ENCODE peak calls at places on chromosomes 13 and 19, in four cellular contexts. L is tibial artery; V is CD8-positive, alpha-beta memory T cell; H is body of pancreas. C is an unnamed sample. For H3K4me1, the result is how much of the 10 kb centered on the place peaks cover.

GRCh38 chr19:8161135-8161646 is 11.8 kb upstream of the FBN3 start:
- DNase-seq in L (no peak), V (no peak), H (peak), C (no peak)

GRCh38 chr19:50952890-50953289 is at the start of gene KLK5:
- DNase-seq in L (no peak), V (no peak), H (no peak), C (no peak)

GRCh38 chr19:7618771-7619510 is 10.4 kb downstream of the XAB2 start:
- DNase-seq in L (no peak), V (no peak), H (peak), C (peak)

GRCh38 chr19:45424191-45425058 is 708 bp upstream of the ERCC1 start:
- DNase-seq in L (peak), V (peak), H (peak), C (peak)

GRCh38 chr13:75446874-75447273 is 35.1 kb downstream of the TBC1D4 start:
- DNase-seq in L (no peak), V (no peak), H (no peak), C (no peak)

GRCh38 chr19:18596752-18597157 is 8.2 kb downstream of the REX1BD start:
- DNase-seq in L (peak), V (no peak), H (peak), C (no peak)

GRCh38 chr19:40908981-40909380 is 26.9 kb upstream of the CYP2A7 start:
- DNase-seq in L (no peak), V (peak), H (peak), C (no peak)

GRCh38 chr13:106156468-106156867 is 379.0 kb downstream of the EFNB2 start:
- DNase-seq in L (no peak), V (no peak), H (no peak), C (no peak)

GRCh38 chr13:99178636-99179035 is 22.0 kb upstream of the UBAC2 start:
- DNase-seq in L (no peak), V (no peak), H (no peak), C (no peak)

GRCh38 chr13:23871616-23872220 is 17.5 kb downstream of the MIPEP start:
- DNase-seq in L (no peak), V (no peak), H (no peak), C (no peak)

DNA sequence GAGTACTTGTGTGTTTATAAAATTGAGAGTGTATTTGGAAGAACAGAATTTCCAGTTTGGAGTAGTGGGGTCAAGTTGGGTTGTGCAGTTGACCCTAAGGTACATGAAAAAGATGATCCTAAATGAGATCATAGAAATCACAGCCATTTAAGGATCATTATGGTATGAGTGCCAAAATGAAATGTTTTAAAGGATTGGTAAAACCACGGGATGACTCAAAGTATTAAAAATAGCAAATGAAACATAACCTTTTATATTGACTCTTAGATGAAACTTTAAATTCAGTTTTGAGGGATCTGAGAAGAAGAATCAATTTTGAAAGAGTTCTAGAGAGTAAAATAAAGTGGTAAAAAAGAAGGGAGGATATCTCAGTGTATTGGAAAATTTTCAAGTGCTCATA is 773.8 kb downstream of the GPC5 start:
- DNase-seq in L (no peak), V (no peak), H (no peak), C (no peak)
- H3K4me1 ChIP-seq in L (under half), V (under half), H (under half), C (under half)

GRCh38 chr19:681029-681626 is 4.9 kb downstream of the FSTL3 start:
- DNase-seq in L (peak), V (no peak), H (peak), C (peak)
- H3K27ac ChIP-seq in L (peak), V (peak), H (peak), C (peak)

GRCh38 chr13:20760872-20761271 is 12.9 kb downstream of the EEF1AKMT1 start:
- DNase-seq in L (no peak), V (no peak), H (no peak), C (no peak)
- H3K4me1 ChIP-seq in L (under half), V (under half), H (under half), C (under half)

DNA sequence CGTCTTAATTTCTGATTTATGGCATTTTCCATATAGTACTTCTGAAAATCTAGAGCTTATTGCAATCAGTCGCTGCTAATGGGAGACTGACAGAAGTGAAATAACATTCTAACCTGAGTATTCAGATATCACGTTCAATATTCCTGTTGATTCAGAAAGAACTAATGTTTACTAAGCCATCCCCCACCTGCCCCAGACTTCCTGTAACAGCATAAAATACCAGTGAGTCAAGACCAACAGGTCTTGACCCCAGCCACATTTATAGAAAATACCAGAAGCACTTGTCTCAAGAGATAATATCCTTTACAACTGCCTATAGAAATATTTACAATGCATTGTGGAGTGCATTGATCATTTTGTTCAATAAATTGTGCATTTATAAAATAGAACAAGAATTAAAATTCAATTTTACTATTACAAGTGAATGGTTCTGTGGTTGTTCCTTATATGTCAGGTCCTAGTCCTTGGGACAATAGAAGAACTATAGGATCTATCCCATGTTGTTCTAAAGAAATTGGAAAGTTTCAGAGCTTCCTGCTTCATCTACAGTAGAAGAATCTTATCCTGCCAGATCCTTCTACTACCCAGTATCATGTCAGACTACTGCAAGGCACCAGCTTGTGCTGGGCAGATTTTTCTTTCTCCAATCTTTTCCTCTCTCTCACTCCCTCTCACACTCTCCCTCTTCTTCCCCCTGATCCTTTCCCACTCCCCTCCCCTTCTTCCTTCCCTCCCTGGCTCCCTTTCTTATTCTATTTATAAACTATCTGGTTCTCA is 630.0 kb downstream of the DIAPH3 start:
- DNase-seq in L (no peak), V (no peak), H (peak), C (no peak)
- H3K27ac ChIP-seq in L (no peak), V (no peak), H (no peak), C (no peak)

DNA sequence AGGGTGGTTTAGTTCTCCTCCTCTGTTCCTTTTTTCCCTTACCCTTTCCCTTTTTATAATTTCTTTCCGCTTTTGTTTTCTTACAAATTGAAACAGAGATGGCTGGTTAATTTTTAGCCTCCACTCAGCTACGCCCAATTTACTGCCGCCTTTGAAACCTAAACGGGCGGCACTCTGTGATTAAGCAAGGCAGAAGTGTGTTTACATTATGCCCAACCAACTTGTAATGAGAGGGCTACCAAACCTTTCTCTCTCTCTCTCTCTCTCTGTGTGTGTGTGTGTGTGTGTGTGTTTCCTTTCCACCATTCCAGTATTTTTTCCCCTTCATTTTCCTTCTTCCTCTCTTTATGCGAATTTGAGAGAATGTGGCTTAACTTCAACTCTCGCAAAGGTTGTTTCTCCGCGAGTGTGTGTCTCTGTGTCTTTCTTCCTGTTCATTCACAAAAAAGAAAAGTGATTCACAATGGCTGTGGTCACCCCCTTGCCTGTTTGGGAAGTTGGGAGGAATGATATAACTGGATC is 31.3 kb downstream of the NFIX start:
- DNase-seq in L (no peak), V (no peak), H (peak), C (no peak)
- H3K4me1 ChIP-seq in L (half or more), V (under half), H (half or more), C (under half)

DNA sequence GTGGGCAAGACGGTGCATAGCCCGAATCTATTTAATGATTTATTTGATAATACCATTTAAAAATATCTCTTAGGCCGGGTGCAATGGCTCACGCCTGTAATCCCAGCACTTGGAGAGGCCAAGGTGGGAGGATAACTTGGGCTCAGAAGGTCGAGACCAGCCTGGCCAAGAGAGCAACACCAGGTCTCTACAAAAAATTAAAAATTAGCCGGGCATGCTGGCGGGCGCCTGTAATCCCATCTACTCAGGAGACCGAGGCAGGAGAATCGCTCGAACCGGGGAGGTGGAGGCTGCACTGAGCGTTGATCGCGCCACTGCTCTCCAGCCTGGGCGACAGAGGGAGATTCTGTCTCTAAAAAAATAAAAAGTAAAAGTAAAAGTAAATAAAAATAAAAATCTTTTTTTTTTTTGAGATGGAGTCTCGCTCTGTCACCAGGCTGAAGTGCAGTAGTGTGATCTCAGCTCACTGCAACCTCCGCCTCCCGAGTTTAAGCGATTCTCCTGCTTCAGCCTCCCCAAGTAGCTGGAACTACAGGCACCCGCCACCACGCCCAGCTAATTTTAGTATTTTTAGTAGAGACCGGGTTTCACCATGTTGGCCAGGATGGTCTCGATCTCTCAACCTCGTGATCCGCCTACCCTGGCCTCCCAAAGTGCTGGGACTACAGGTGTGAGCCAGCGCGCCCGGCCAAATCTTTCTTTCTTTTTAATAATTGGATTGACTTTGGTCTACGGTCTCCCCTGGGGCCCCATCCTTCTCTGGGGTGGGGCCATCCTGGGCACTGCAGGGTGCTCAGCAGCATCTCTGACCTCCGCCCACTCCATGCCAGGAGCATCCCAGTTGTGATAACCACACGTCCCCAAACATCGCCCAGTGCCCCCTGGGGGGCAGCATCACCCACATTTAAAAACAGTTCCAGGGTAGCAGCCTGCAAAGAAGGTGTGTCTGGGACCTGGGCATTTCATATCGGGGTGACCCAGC is 90.7 kb downstream of the GNG7 start:
- DNase-seq in L (peak), V (no peak), H (no peak), C (no peak)
- H3K27ac ChIP-seq in L (peak), V (no peak), H (peak), C (peak)

DNA sequence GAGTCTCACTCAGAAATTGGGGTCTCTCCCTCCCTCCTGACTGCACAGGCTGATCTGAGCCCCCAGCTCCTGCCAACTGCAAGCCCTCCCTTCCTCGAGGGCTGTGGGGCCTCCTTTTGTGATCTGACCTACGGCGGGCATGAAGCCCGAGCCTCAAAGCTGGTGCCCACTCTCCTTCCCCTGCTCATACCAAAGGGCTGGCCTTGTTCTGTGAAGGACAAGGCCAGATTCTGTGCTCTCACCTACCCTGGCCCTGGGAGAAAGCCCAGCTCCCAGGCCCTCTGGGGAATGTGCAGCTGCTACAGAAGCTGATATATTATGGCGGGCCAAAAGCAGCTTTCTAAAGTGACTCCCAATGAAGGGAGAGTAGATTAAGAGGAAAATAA is 9.0 kb upstream of the ECH1 start:
- DNase-seq in L (no peak), V (no peak), H (peak), C (no peak)
- H3K4me1 ChIP-seq in L (under half), V (half or more), H (half or more), C (under half)

DNA sequence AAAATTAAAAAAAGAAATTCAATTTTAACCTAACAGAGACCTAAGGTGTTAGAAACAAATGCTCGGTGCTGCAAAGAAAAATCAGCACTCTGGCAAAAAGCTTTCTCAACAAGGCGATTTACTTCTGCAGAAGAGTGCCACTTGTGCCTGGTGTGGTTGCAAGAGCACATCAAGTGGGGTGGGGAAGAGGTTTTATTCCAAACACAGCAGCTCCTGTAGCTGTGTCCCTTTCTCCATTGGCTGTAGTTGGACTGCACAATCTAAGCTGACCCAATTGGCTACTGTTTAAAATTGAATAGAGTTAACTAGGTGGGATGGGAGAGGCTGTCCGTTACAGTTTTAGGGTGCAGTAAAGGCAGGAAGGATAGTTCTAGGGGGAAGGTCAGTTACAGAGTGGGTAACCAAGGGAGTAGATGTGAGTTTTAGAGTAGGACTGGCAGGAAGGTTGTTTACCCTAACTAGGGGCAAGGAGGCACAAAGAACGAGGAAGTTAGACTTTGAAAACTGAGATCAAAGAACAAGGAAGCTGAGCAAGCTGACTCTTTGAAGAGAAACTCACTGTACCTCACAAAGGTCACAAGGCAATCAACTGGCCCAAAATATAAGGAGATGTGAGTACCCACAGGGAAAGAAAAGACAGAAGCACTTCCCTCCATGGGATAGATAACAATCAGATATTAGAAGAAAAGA is 145.7 kb downstream of the LIG4 start:
- DNase-seq in L (no peak), V (no peak), H (no peak), C (no peak)
- H3K27ac ChIP-seq in L (no peak), V (no peak), H (no peak), C (no peak)

GRCh38 chr13:33260168-33261098 is 25.1 kb downstream of the STARD13 start:
- DNase-seq in L (no peak), V (no peak), H (peak), C (no peak)

GRCh38 chr13:33262069-33262487 is 23.5 kb downstream of the STARD13 start:
- DNase-seq in L (no peak), V (no peak), H (no peak), C (no peak)

GRCh38 chr13:33262997-33263396 is 22.6 kb downstream of the STARD13 start:
- DNase-seq in L (no peak), V (no peak), H (no peak), C (no peak)

GRCh38 chr13:33262554-33262953 is 23.0 kb downstream of the STARD13 start:
- DNase-seq in L (no peak), V (no peak), H (no peak), C (no peak)

GRCh38 chr13:33261426-33262068 is 24.0 kb downstream of the STARD13 start:
- DNase-seq in L (no peak), V (no peak), H (no peak), C (no peak)
- H3K4me1 ChIP-seq in L (half or more), V (under half), H (half or more), C (under half)

GRCh38 chr19:55466246-55466614 is 1.7 kb upstream of the C19orf85 start:
- DNase-seq in L (no peak), V (no peak), H (no peak), C (no peak)

GRCh38 chr19:55468054-55468393 is 3.5 kb upstream of the C19orf85 start:
- DNase-seq in L (no peak), V (no peak), H (no peak), C (no peak)

GRCh38 chr19:55464669-55465068 is at the start of gene C19orf85:
- DNase-seq in L (no peak), V (no peak), H (no peak), C (no peak)

GRCh38 chr19:55465460-55466245 is 1.1 kb upstream of the C19orf85 start:
- DNase-seq in L (no peak), V (no peak), H (no peak), C (no peak)

DNA sequence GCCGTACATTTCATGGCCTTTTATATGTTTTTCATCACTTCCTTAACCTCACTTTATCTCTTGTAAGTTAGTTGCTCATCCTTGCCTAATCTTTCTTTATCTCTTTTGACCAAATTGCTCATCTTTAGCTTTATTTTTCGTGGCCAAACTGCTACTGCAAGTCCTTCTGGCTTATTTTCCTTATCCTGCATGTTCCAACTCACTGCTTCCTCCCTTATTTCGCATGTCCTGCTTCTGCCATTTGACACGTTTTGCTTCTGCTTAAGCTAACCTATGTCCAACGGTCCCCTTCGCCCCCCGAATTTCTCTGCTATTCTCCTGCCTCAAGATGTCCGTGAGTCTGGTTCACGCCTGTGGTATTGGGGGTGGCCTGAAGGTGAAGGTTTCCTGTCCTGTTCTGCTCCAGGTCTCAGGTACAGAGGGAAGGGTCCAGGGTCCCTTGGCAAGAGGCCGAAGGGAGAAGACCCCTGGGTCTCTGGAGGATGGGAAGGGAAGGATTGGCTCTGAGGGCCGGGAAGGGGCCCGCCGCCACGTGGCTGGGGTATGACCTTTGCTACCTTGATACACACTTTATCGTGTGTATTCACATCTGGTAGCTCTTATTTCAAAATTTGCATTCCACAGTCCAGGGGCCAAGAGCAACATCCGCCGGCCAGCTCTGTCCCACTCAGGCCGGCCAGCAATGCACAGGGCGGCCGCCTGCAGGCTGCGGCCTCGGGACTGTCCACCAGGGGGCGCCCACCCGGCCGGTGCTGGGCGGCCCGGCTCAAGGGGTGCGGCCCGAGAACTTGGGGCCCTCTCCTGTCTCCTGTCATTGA is 2.9 kb upstream of the C19orf85 start:
- DNase-seq in L (peak), V (peak), H (peak), C (peak)
- H3K27ac ChIP-seq in L (no peak), V (peak), H (no peak), C (no peak)

C was measured in prostate gland.